ENCODE peak calls at places on chromosomes 13 and 19, in eight cellular contexts. A is heart left ventricle, C is lower leg skin, M is right lobe of liver, O is IMR-90, Y is spleen, J is A549, Z is Peyer's patch. G is an unnamed sample.

GRCh38 chr19:15412832-15413231 is 6.0 kb downstream of the AKAP8L start:
- DNase-seq in A (no peak), C (no peak), M (no peak), O (no peak), Y (no peak), J (no peak), Z (no peak), G (no peak)

GRCh38 chr19:40229484-40229883 is 3.0 kb upstream of the CCNP start:
- DNase-seq in A (no peak), C (no peak), M (no peak), O (peak), Y (no peak), J (no peak), Z (no peak), G (no peak)

GRCh38 chr19:55257461-55258411 is 1.1 kb downstream of the PPP6R1 start:
- DNase-seq in A (no peak), C (no peak), M (no peak), O (peak), Y (peak), J (no peak), Z (peak), G (no peak)

GRCh38 chr13:92488249-92488845 is 738.3 kb upstream of the GPC6 start:
- DNase-seq in A (no peak), C (no peak), M (no peak), O (no peak), Y (no peak), J (no peak), Z (no peak), G (no peak)

GRCh38 chr19:28840891-28841290 is 372.1 kb downstream of the UQCRFS1 start:
- DNase-seq in A (no peak), C (no peak), M (no peak), O (no peak), Y (no peak), J (no peak), Z (no peak), G (no peak)

GRCh38 chr13:30340367-30341184 is 33.2 kb upstream of the KATNAL1 start:
- DNase-seq in A (peak), C (peak), M (peak), O (peak), Y (no peak), J (no peak), Z (no peak), G (no peak)

GRCh38 chr13:98839826-98840769 is 87.6 kb upstream of the SLC15A1 start:
- DNase-seq in A (peak), C (no peak), M (peak), O (peak), Y (no peak), J (peak), Z (no peak), G (peak)

GRCh38 chr13:113804017-113804702 is 45.1 kb downstream of the TMEM255B start:
- DNase-seq in A (peak), C (peak), M (no peak), O (no peak), Y (peak), J (no peak), Z (no peak), G (no peak)

GRCh38 chr19:27744926-27745844 is 1467.8 kb downstream of the UQCRFS1 start:
- DNase-seq in A (peak), C (peak), M (no peak), O (no peak), Y (no peak), J (no peak), Z (no peak), G (no peak)

GRCh38 chr13:51311957-51312520 is 27.5 kb upstream of the SERPINE3 start:
- DNase-seq in A (no peak), C (no peak), M (no peak), O (no peak), Y (no peak), J (no peak), Z (no peak), G (no peak)

GRCh38 chr19:42273407-42274064 is 4.5 kb downstream of the CIC start:
- DNase-seq in A (no peak), C (no peak), M (no peak), O (no peak), Y (peak), J (no peak), Z (no peak), G (no peak)

GRCh38 chr13:90806905-90807304 is 540.6 kb upstream of the MIR17HG start:
- DNase-seq in A (no peak), C (no peak), M (no peak), O (no peak), Y (no peak), J (no peak), Z (no peak), G (no peak)

GRCh38 chr13:53238241-53238640 is 209.6 kb downstream of the OLFM4 start:
- DNase-seq in A (no peak), C (no peak), M (no peak), O (no peak), Y (no peak), J (no peak), Z (no peak), G (no peak)

GRCh38 chr13:66845393-66845792 is 384.7 kb downstream of the PCDH9 start:
- DNase-seq in A (peak), C (no peak), M (no peak), O (no peak), Y (peak), J (no peak), Z (no peak), G (no peak)

GRCh38 chr13:50370303-50370950 is 355.2 kb downstream of the KCNRG start:
- DNase-seq in A (no peak), C (no peak), M (no peak), O (no peak), Y (no peak), J (no peak), Z (peak), G (no peak)

DNA sequence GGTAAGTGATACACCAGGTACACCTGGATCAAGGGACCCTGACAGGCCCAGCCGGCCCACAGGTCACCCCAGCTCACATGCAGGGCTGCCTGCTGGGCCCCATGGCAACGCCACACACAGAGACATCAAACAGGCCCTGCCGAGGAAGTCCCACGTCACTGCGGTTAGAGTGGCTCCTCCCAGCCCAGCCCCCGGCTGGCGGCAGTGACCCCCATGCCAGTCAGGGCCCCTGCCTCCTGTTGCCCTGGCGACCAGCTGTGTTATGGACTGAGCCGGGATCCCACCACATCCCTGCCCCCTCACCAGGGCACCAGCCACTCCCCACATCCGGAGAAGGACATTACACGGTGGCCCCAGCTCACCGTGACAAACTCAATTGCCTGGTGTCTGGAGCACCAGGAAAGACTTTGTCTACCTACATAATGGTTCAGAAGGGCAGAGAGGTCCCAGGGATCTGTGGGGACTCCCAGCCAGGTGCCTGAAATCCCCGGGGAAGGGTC is 30.4 kb upstream of the NANOS3 start:
- DNase-seq in A (peak), C (peak), M (peak), O (peak), Y (peak), J (peak), Z (peak), G (peak)
- TF ChIP-seq POLR2A in A (peak), C (no peak), M (no peak), O (no peak), Y (no peak), J (peak), Z (peak), G (no peak)

GRCh38 chr19:9970481-9970880 is 34.2 kb upstream of the OLFM2 start:
- DNase-seq in A (no peak), C (no peak), M (no peak), O (no peak), Y (no peak), J (no peak), Z (no peak), G (no peak)

GRCh38 chr19:9971341-9971897 is 35.1 kb upstream of the OLFM2 start:
- DNase-seq in A (no peak), C (no peak), M (no peak), O (no peak), Y (no peak), J (no peak), Z (no peak), G (no peak)

GRCh38 chr19:9968820-9969687 is 32.7 kb upstream of the OLFM2 start:
- DNase-seq in A (no peak), C (no peak), M (no peak), O (no peak), Y (no peak), J (no peak), Z (no peak), G (no peak)

GRCh38 chr19:9967326-9967725 is 31.0 kb upstream of the OLFM2 start:
- DNase-seq in A (no peak), C (no peak), M (no peak), O (peak), Y (no peak), J (no peak), Z (no peak), G (no peak)

GRCh38 chr19:9969688-9969975 is 33.3 kb upstream of the OLFM2 start:
- DNase-seq in A (no peak), C (no peak), M (no peak), O (no peak), Y (no peak), J (no peak), Z (no peak), G (no peak)
- TF ChIP-seq POLR2A in A (no peak), C (no peak), M (no peak), O (no peak), Y (no peak), J (no peak), Z (no peak), G (no peak)

GRCh38 chr19:6264803-6265202 is 15.0 kb downstream of the MLLT1 start:
- DNase-seq in A (no peak), C (no peak), M (no peak), O (no peak), Y (no peak), J (no peak), Z (no peak), G (no peak)
- TF ChIP-seq POLR2A in A (no peak), C (no peak), M (no peak), O (no peak), Y (no peak), J (no peak), Z (no peak), G (no peak)

GRCh38 chr19:44748426-44749254 is at the start of gene BCL3:
- DNase-seq in A (peak), C (peak), M (peak), O (no peak), Y (peak), J (no peak), Z (peak), G (peak)
- TF ChIP-seq POLR2A in A (peak), C (no peak), M (peak), O (no peak), Y (no peak), J (peak), Z (peak), G (peak)

GRCh38 chr19:2494084-2494446 is 18.1 kb downstream of the GADD45B start:
- DNase-seq in A (peak), C (no peak), M (no peak), O (peak), Y (no peak), J (no peak), Z (no peak), G (no peak)

GRCh38 chr19:2495651-2496316 is 19.9 kb downstream of the GADD45B start:
- DNase-seq in A (peak), C (no peak), M (peak), O (no peak), Y (no peak), J (no peak), Z (no peak), G (no peak)

GRCh38 chr19:2494447-2495129 is 18.7 kb downstream of the GADD45B start:
- DNase-seq in A (peak), C (peak), M (peak), O (peak), Y (peak), J (no peak), Z (peak), G (peak)

GRCh38 chr19:2497186-2497585 is 21.3 kb downstream of the GADD45B start:
- DNase-seq in A (no peak), C (no peak), M (no peak), O (no peak), Y (no peak), J (no peak), Z (no peak), G (no peak)

GRCh38 chr19:2495130-2495641 is 19.3 kb downstream of the GADD45B start:
- DNase-seq in A (peak), C (peak), M (peak), O (peak), Y (peak), J (peak), Z (no peak), G (no peak)
- TF ChIP-seq POLR2A in A (no peak), C (no peak), M (peak), O (peak), Y (no peak), J (no peak), Z (peak), G (no peak)

GRCh38 chr13:23888658-23889597 is at the start of gene MIPEP:
- DNase-seq in A (peak), C (peak), M (peak), O (peak), Y (peak), J (peak), Z (peak), G (peak)
- TF ChIP-seq POLR2A in A (peak), C (no peak), M (peak), O (peak), Y (no peak), J (peak), Z (peak), G (no peak)

G was measured in GM12891.